ENCODE peak calls at places on chromosome 20, in eight cellular contexts. M, Y, V, S, G, C, N and E are unnamed samples.

GRCh38 chr20:1187605-1188171 is 2.9 kb upstream of the TMEM74B start:
- DNase-seq in V (no peak), G (no peak), N (no peak), M (no peak), C (no peak), S (peak; percentile 57), Y (no peak), E (no peak)

GRCh38 chr20:2249935-2250334 is 45.9 kb upstream of the TGM3 start:
- DNase-seq in C (no peak), S (no peak), V (no peak), G (no peak), M (no peak), Y (no peak), N (no peak), E (no peak)

GRCh38 chr20:24894488-24894887 is 54.6 kb upstream of the CST7 start:
- DNase-seq in G (no peak), N (no peak), S (no peak), V (no peak), M (no peak), Y (no peak), C (no peak), E (no peak)

GRCh38 chr20:43916875-43917371 is 2.3 kb downstream of the TOX2 start:
- DNase-seq in Y (no peak), G (no peak), C (no peak), N (no peak), V (no peak), M (no peak), S (peak; percentile 54), E (no peak)

GRCh38 chr20:21982559-21982958 is 277.1 kb downstream of the PAX1 start:
- DNase-seq in Y (no peak), C (no peak), G (no peak), M (no peak), N (no peak), S (no peak), V (no peak), E (no peak)

GRCh38 chr20:48294196-48294595 is 508.9 kb upstream of the SULF2 start:
- DNase-seq in G (no peak), V (no peak), S (peak; percentile 35), N (no peak), Y (no peak), M (peak; percentile 50), C (no peak), E (no peak)

GRCh38 chr20:44746367-44747165 is 901 bp downstream of the KCNK15 start:
- DNase-seq in M (peak; percentile 19), Y (no peak), S (peak; percentile 38), V (no peak), C (no peak), G (no peak), N (no peak), E (no peak)

GRCh38 chr20:48100483-48100882 is 315.2 kb upstream of the SULF2 start:
- DNase-seq in G (no peak), C (no peak), S (no peak), N (no peak), Y (no peak), V (no peak), M (no peak), E (no peak)

GRCh38 chr20:41306061-41306727 is 11.3 kb downstream of the ZHX3 start:
- DNase-seq in N (no peak), M (no peak), V (no peak), G (no peak), Y (no peak), S (no peak), C (no peak), E (no peak)

GRCh38 chr20:32206383-32207210 is 946 bp downstream of the PLAGL2 start:
- DNase-seq in C (peak; percentile 57), S (peak; percentile 36), M (no peak), Y (no peak), V (no peak), N (no peak), G (no peak), E (no peak)

GRCh38 chr20:41255655-41256054 is 61.9 kb downstream of the ZHX3 start:
- DNase-seq in C (no peak), G (no peak), Y (no peak), N (no peak), V (no peak), M (no peak), S (no peak), E (no peak)

GRCh38 chr20:63772781-63773520 is 33.4 kb downstream of the SLC2A4RG start:
- DNase-seq in C (no peak), V (no peak), S (no peak), N (no peak), M (no peak), Y (no peak), G (no peak), E (no peak)

GRCh38 chr20:62678553-62678952 is 30.1 kb upstream of the NTSR1 start:
- DNase-seq in C (no peak), N (no peak), Y (no peak), G (no peak), V (no peak), M (peak; percentile 22), S (no peak), E (no peak)

GRCh38 chr20:36113015-36113414 is 41.5 kb upstream of the EPB41L1 start:
- DNase-seq in N (no peak), Y (no peak), C (no peak), S (no peak), G (no peak), M (no peak), V (no peak), E (no peak)

GRCh38 chr20:62787329-62787728 is 8.9 kb upstream of the MRGBP start:
- DNase-seq in S (peak; percentile 59), N (no peak), Y (no peak), G (no peak), V (no peak), C (no peak), M (no peak), E (no peak)

GRCh38 chr20:58081842-58082241 is 146.6 kb downstream of the ANKRD60 start:
- DNase-seq in M (no peak), Y (no peak), V (no peak), S (peak; percentile 51), G (no peak), C (peak; percentile 75), N (no peak), E (no peak)

GRCh38 chr20:62405108-62405980 is 1.7 kb downstream of the CABLES2 start:
- DNase-seq in G (no peak), S (peak; percentile 59), N (peak; percentile 59), Y (no peak), M (peak; percentile 69), V (no peak), C (peak; percentile 73), E (no peak)

GRCh38 chr20:52025938-52026337 is 165.6 kb downstream of the ZFP64 start:
- DNase-seq in G (no peak), C (no peak), N (no peak), S (peak; percentile 39), V (no peak), Y (no peak), M (no peak), E (no peak)

GRCh38 chr20:2026514-2026913 is 32.7 kb upstream of the PDYN start:
- DNase-seq in M (no peak), C (no peak), Y (no peak), S (no peak), V (no peak), N (no peak), G (no peak), E (no peak)

GRCh38 chr20:59564171-59564570 is 40.2 kb upstream of the PHACTR3 start:
- DNase-seq in V (no peak), M (no peak), S (no peak), C (no peak), Y (no peak), N (no peak), G (no peak), E (no peak)

GRCh38 chr20:19285424-19285823 is 73.0 kb downstream of the SLC24A3 start:
- DNase-seq in S (no peak), V (no peak), C (no peak), G (no peak), N (no peak), Y (no peak), M (no peak), E (no peak)

GRCh38 chr20:37598101-37598530 is 70.4 kb upstream of the BLCAP start:
- DNase-seq in V (no peak), N (no peak), G (no peak), M (no peak), S (no peak), Y (peak; percentile 94), C (no peak), E (no peak)

GRCh38 chr20:64228086-64228485 is 27.5 kb upstream of the PCMTD2 start:
- DNase-seq in S (no peak), Y (no peak), G (no peak), N (no peak), C (no peak), M (no peak), V (no peak), E (no peak)

GRCh38 chr20:50321797-50322480 is 131.3 kb downstream of the CEBPB start:
- DNase-seq in C (peak; percentile 63), M (no peak), G (no peak), V (no peak), N (no peak), S (peak; percentile 84), Y (no peak), E (no peak)

GRCh38 chr20:51074062-51074461 is 51.2 kb upstream of the KCNG1 start:
- DNase-seq in C (no peak), S (no peak), G (no peak), M (no peak), V (no peak), Y (no peak), N (no peak), E (no peak)

GRCh38 chr20:50953821-50954220 is 4.5 kb downstream of the DPM1 start:
- DNase-seq in V (no peak), M (no peak), G (no peak), N (no peak), C (no peak), Y (no peak), S (no peak), E (no peak)

GRCh38 chr20:19254086-19254821 is 41.8 kb downstream of the SLC24A3 start:
- DNase-seq in N (no peak), Y (no peak), S (peak; percentile 45), V (no peak), G (no peak), C (no peak), M (no peak), E (peak; percentile 23)

GRCh38 chr20:32961956-32962517 is 42.2 kb downstream of the SUN5 start:
- DNase-seq in S (no peak), C (no peak), Y (no peak), G (no peak), N (no peak), V (no peak), M (no peak), E (no peak)

GRCh38 chr20:47747663-47748031 is 37.6 kb downstream of the SULF2 start:
- DNase-seq in C (no peak), S (no peak), M (no peak), N (no peak), V (no peak), Y (no peak), G (no peak), E (no peak)

GRCh38 chr20:43982016-43982415 is 67.4 kb downstream of the TOX2 start:
- DNase-seq in V (no peak), Y (no peak), N (no peak), C (no peak), M (no peak), G (no peak), S (no peak), E (no peak)

GRCh38 chr20:62782893-62783278 is 13.4 kb upstream of the MRGBP start:
- DNase-seq in M (no peak), C (no peak), V (no peak), S (no peak), Y (no peak), G (no peak), N (no peak), E (no peak)

GRCh38 chr20:38083338-38084048 is 49.9 kb downstream of the RPRD1B start:
- DNase-seq in S (peak; percentile 23), V (no peak), M (peak; percentile 14), C (no peak), N (no peak), G (no peak), Y (no peak), E (no peak)

GRCh38 chr20:4154958-4155411 is 139.6 kb upstream of the RNF24 start:
- DNase-seq in V (no peak), N (no peak), S (no peak), G (no peak), Y (no peak), M (no peak), C (no peak), E (no peak)

GRCh38 chr20:46371656-46372055 is 34.8 kb downstream of the ELMO2 start:
- DNase-seq in V (no peak), N (no peak), S (peak; percentile 42), C (no peak), G (no peak), M (no peak), Y (no peak), E (no peak)